ENCODE peak calls at places on chromosomes 4 and X, in eight cellular contexts. C is heart right ventricle, M is astrocyte of the cerebellum, E is LoVo, G is head of caudate nucleus, K is germinal center, D is H54, R is pancreas. Q is an unnamed sample.

GRCh38 chr4:532588-533317 is 33.7 kb downstream of the PIGG start:
- DNase-seq in C (no peak), M (no peak), E (no peak), G (no peak), K (no peak), D (peak), R (no peak), Q (peak)

GRCh38 chrX:124462931-124463330 is 116.6 kb downstream of the SH2D1A start:
- DNase-seq in C (no peak), M (no peak), E (no peak), G (no peak), K (no peak), D (no peak), R (no peak), Q (no peak)

GRCh38 chrX:17788439-17788838 is 51.1 kb downstream of the SCML1 start:
- DNase-seq in C (peak), M (peak), E (peak), G (peak), K (peak), D (peak), R (no peak), Q (peak)

GRCh38 chrX:52852110-52852872 is 15.6 kb downstream of the XAGE3 start:
- DNase-seq in C (no peak), M (no peak), E (no peak), G (no peak), K (no peak), D (no peak), R (no peak), Q (no peak)

GRCh38 chr4:145388043-145388442 is 93.6 kb upstream of the SMAD1 start:
- DNase-seq in C (no peak), M (no peak), E (no peak), G (no peak), K (no peak), D (no peak), R (no peak), Q (no peak)

GRCh38 chr4:26751838-26752237 is 108.8 kb upstream of the STIM2 start:
- DNase-seq in C (no peak), M (no peak), E (no peak), G (no peak), K (no peak), D (no peak), R (no peak), Q (no peak)

GRCh38 chr4:136392576-136392975 is 1139.7 kb downstream of the PCDH18 start:
- DNase-seq in C (no peak), M (peak), E (no peak), G (no peak), K (no peak), D (no peak), R (no peak), Q (no peak)

GRCh38 chr4:140096483-140096861 is 57.5 kb downstream of the MAML3 start:
- DNase-seq in C (no peak), M (no peak), E (no peak), G (peak), K (no peak), D (no peak), R (no peak), Q (no peak)

GRCh38 chr4:179399054-179399782 is 1957.0 kb upstream of the AGA start:
- DNase-seq in C (no peak), M (no peak), E (no peak), G (no peak), K (no peak), D (no peak), R (no peak), Q (no peak)

GRCh38 chrX:48035891-48036290 is 29.1 kb downstream of the SPACA5 start:
- DNase-seq in C (no peak), M (no peak), E (no peak), G (no peak), K (no peak), D (no peak), R (no peak), Q (no peak)

GRCh38 chrX:80576815-80577533 is 156.7 kb downstream of the TENT5D start:
- DNase-seq in C (no peak), M (no peak), E (no peak), G (no peak), K (no peak), D (no peak), R (no peak), Q (no peak)

GRCh38 chrX:40154229-40154852 is 56.6 kb upstream of the BCOR start:
- DNase-seq in C (peak), M (no peak), E (no peak), G (peak), K (no peak), D (peak), R (no peak), Q (peak)

GRCh38 chr4:104571341-104571740 is 76.6 kb upstream of the CXXC4 start:
- DNase-seq in C (no peak), M (peak), E (no peak), G (no peak), K (no peak), D (peak), R (no peak), Q (no peak)

Q was measured in Caki2.